ENCODE peak calls at places on chromosomes 13 and 19, in eight cellular contexts. S, L, P, N, G, V, B and R are unnamed samples. For H3K9me3, the result is how much of the 10 kb centered on the place peaks cover.

GRCh38 chr19:1169921-1170885 is 3.9 kb downstream of the SBNO2 start:
- DNase-seq in N (peak), G (peak), S (peak), P (peak), V (no peak), B (no peak), L (no peak), R (peak)

GRCh38 chr19:29671393-29672076 is 6.3 kb downstream of the PLEKHF1 start:
- DNase-seq in P (peak), G (no peak), B (no peak), S (peak), V (no peak), L (no peak), N (peak), R (peak)

GRCh38 chr13:113650275-113650674 is 7.7 kb downstream of the ATP4B start:
- DNase-seq in N (peak), V (no peak), L (no peak), B (peak), S (no peak), G (no peak), P (no peak), R (no peak)

GRCh38 chr13:113653264-113654174 is 4.5 kb downstream of the ATP4B start:
- DNase-seq in G (no peak), N (peak), S (no peak), P (peak), B (peak), L (no peak), V (no peak), R (no peak)

GRCh38 chr13:105908581-105908980 is 626.9 kb downstream of the EFNB2 start:
- DNase-seq in L (no peak), N (no peak), S (no peak), G (no peak), P (no peak), V (no peak), B (no peak), R (no peak)

GRCh38 chr19:18192673-18193387 is at the start of gene MPV17L2:
- DNase-seq in V (peak), L (peak), G (peak), S (peak), N (peak), B (peak), P (peak), R (peak)

GRCh38 chr13:110001622-110002275 is 215.4 kb upstream of the IRS2 start:
- DNase-seq in P (no peak), G (peak), B (no peak), S (no peak), L (no peak), V (no peak), N (no peak), R (no peak)

GRCh38 chr19:3358919-3359849 is 7.2 kb upstream of the NFIC start:
- DNase-seq in G (peak), L (no peak), V (no peak), B (peak), S (peak), N (peak), P (peak), R (peak)

GRCh38 chr19:39372047-39372802 is 18.7 kb downstream of the PAF1 start:
- DNase-seq in G (peak), B (no peak), V (no peak), S (peak), P (peak), N (peak), L (peak), R (peak)

GRCh38 chr19:1455002-1455335 is 5.0 kb downstream of the APC2 start:
- DNase-seq in B (no peak), S (no peak), N (no peak), P (no peak), G (no peak), V (no peak), L (no peak), R (no peak)

GRCh38 chr19:16585808-16586476 is 13.7 kb upstream of the SLC35E1 start:
- DNase-seq in P (no peak), B (no peak), V (no peak), L (no peak), G (peak), S (no peak), N (no peak), R (no peak)

GRCh38 chr19:17511724-17512573 is 500 bp downstream of the PGLS start:
- DNase-seq in L (peak), P (peak), S (peak), B (peak), G (peak), V (peak), N (peak), R (peak)

GRCh38 chr19:2796659-2797266 is 11.5 kb downstream of the THOP1 start:
- DNase-seq in G (no peak), N (no peak), L (no peak), V (no peak), B (no peak), S (no peak), P (peak), R (no peak)

GRCh38 chr13:98494769-98495168 is 82.1 kb downstream of the STK24 start:
- DNase-seq in G (no peak), V (no peak), N (no peak), L (no peak), P (no peak), S (no peak), B (no peak), R (no peak)

GRCh38 chr13:45086484-45086883 is 33.8 kb upstream of the GTF2F2 start:
- DNase-seq in B (no peak), S (no peak), V (no peak), G (peak), L (no peak), P (no peak), N (no peak), R (no peak)

GRCh38 chr13:26983533-26984315 is 187.9 kb downstream of the USP12 start:
- DNase-seq in P (no peak), G (no peak), B (no peak), S (no peak), N (no peak), V (no peak), L (no peak), R (no peak)

GRCh38 chr19:14404322-14404721 is 14.8 kb downstream of the DDX39A start:
- DNase-seq in B (no peak), N (no peak), L (no peak), G (no peak), V (no peak), S (no peak), P (no peak), R (no peak)

GRCh38 chr19:43148233-43148632 is 38.1 kb downstream of the PSG5 start:
- DNase-seq in L (no peak), S (peak), P (no peak), V (no peak), G (peak), B (no peak), N (no peak), R (no peak)

GRCh38 chr13:98324105-98324504 is 147.0 kb upstream of the RNF113B start:
- DNase-seq in L (no peak), S (peak), B (no peak), G (no peak), P (no peak), V (no peak), N (no peak), R (no peak)

GRCh38 chr13:31909889-31910551 is 121.6 kb upstream of the FRY start:
- DNase-seq in V (no peak), L (no peak), P (peak), N (peak), G (peak), B (peak), S (peak), R (peak)

GRCh38 chr13:42545842-42546241 is 28.1 kb upstream of the TNFSF11 start:
- DNase-seq in V (no peak), P (no peak), G (no peak), S (no peak), B (no peak), N (no peak), L (no peak), R (no peak)

GRCh38 chr13:20387441-20387971 is 138.2 kb downstream of the CRYL1 start:
- DNase-seq in B (no peak), S (no peak), P (no peak), L (no peak), V (no peak), G (peak), N (no peak), R (no peak)

GRCh38 chr19:46533085-46534081 is 37.7 kb upstream of the PNMA8B start:
- DNase-seq in S (no peak), G (no peak), V (no peak), N (no peak), P (no peak), L (no peak), B (no peak), R (no peak)

GRCh38 chr13:106375085-106375484 is 160.4 kb downstream of the EFNB2 start:
- DNase-seq in L (no peak), S (no peak), G (no peak), V (no peak), P (no peak), N (no peak), B (no peak), R (no peak)

GRCh38 chr13:44306401-44307192 is 67.0 kb upstream of the SERP2 start:
- DNase-seq in N (peak), B (peak), P (peak), V (peak), S (peak), G (peak), L (peak), R (peak)

GRCh38 chr19:16229322-16229641 is 31.6 kb downstream of the AP1M1 start:
- DNase-seq in L (no peak), S (no peak), V (no peak), P (no peak), N (no peak), G (no peak), B (no peak), R (no peak)

GRCh38 chr19:1002600-1002999 is 2.4 kb downstream of the GRIN3B start:
- DNase-seq in S (no peak), G (no peak), L (no peak), V (no peak), P (no peak), B (no peak), N (no peak), R (no peak)

GRCh38 chr13:50244913-50245574 is 229.8 kb downstream of the KCNRG start:
- DNase-seq in P (no peak), G (peak), L (no peak), B (no peak), S (no peak), V (no peak), N (no peak), R (peak)

GRCh38 chr13:28059214-28059613 is 41.2 kb downstream of the FLT3 start:
- DNase-seq in V (peak), G (peak), B (peak), S (no peak), P (no peak), N (no peak), L (no peak), R (peak)

GRCh38 chr19:39409207-39409885 is 2.7 kb downstream of the ZFP36 start:
- DNase-seq in N (peak), P (peak), S (peak), G (peak), V (peak), B (peak), L (peak), R (no peak)

GRCh38 chr19:20070691-20071090 is 7.1 kb upstream of the ZNF90 start:
- DNase-seq in N (no peak), B (no peak), P (no peak), L (no peak), G (no peak), S (no peak), V (no peak), R (no peak)

GRCh38 chr19:20067898-20068297 is 9.9 kb upstream of the ZNF90 start:
- DNase-seq in P (no peak), S (no peak), B (no peak), G (no peak), V (no peak), L (no peak), N (no peak), R (no peak)

GRCh38 chr19:20066861-20067260 is 10.9 kb upstream of the ZNF90 start:
- DNase-seq in L (no peak), P (no peak), N (no peak), B (no peak), V (no peak), S (no peak), G (no peak), R (no peak)
- H3K9me3 ChIP-seq in L (under half), P (under half), N (under half), B (under half), V (under half), S (under half), G (under half), R (under half)

GRCh38 chr19:13002389-13002898 is 7.2 kb downstream of the NFIX start:
- DNase-seq in V (no peak), B (no peak), S (peak), G (no peak), N (no peak), L (no peak), P (peak), R (no peak)
- TF ChIP-seq CTCF in V (no peak), B (no peak), S (no peak), G (no peak), N (no peak), L (peak), P (peak), R (no peak)

GRCh38 chr19:12137541-12137940 is 2.6 kb downstream of the ZNF20 start:
- DNase-seq in N (no peak), G (no peak), S (no peak), V (peak), L (no peak), B (peak), P (no peak), R (no peak)

DNA sequence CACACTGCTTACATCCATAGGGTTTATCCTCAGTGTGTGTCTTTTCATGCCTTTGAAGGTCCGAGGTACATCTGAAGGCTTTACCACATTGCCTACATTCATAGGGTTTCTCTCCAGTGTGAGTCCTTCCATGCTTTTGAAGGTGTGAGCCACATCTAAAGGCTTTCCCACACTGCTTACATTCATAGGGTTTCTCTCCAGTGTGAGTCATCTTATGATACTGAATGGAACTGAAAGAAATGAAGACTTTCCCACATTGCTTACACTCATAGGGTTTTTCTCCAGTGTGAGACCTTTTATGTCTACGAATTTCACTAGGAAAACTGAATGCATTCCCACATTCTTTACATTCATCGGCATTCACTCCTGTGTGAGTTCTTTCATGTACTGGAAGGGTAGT is 7.1 kb downstream of the ZNF20 start:
- DNase-seq in P (no peak), N (no peak), V (no peak), L (no peak), B (no peak), S (no peak), G (no peak), R (no peak)
- H3K9me3 ChIP-seq in P (under half), N (under half), V (under half), L (half or more), B (under half), S (under half), G (half or more), R (under half)

GRCh38 chr13:29110003-29110402 is 289.9 kb downstream of the MTUS2 start:
- DNase-seq in L (no peak), V (no peak), B (no peak), N (no peak), P (no peak), S (no peak), G (no peak), R (no peak)

GRCh38 chr13:29103036-29103800 is 283.1 kb downstream of the MTUS2 start:
- DNase-seq in B (no peak), V (no peak), G (no peak), P (no peak), S (no peak), L (no peak), N (no peak), R (no peak)

GRCh38 chr13:29106651-29107050 is 286.5 kb downstream of the MTUS2 start:
- DNase-seq in G (no peak), L (no peak), N (no peak), B (no peak), V (no peak), S (no peak), P (no peak), R (no peak)

GRCh38 chr13:29104461-29104860 is 284.3 kb downstream of the MTUS2 start:
- DNase-seq in L (no peak), V (no peak), N (no peak), B (no peak), P (no peak), S (no peak), G (no peak), R (no peak)

GRCh38 chr13:29105779-29106178 is 285.6 kb downstream of the MTUS2 start:
- DNase-seq in G (no peak), P (no peak), V (peak), L (no peak), B (no peak), S (no peak), N (no peak), R (no peak)
- TF ChIP-seq CTCF in G (no peak), P (no peak), V (peak), L (no peak), B (peak), S (no peak), N (no peak), R (no peak)

GRCh38 chr19:12546068-12546467 is 5.2 kb downstream of the ZNF564 start:
- DNase-seq in P (no peak), V (no peak), G (no peak), S (no peak), L (no peak), B (no peak), N (no peak), R (no peak)
- H3K9me3 ChIP-seq in P (under half), V (under half), G (under half), S (under half), L (under half), B (under half), N (under half), R (under half)

DNA sequence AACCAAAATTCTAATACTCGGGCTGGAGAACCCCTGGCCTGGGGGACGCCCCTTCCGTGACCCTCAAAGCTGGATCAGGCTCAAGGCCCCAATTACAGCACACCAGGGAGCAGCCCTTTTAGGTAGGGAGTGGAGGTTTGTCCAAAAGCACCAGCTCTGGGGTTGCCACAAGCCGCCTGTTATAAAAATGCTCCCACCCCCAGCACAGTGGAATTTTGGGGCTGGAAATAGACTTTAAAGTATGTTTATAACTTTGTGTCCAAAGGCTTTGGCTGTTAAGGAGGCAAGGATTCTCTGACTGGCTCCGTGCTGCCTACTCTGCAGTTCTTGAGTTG is 564 bp upstream of the GMIP start:
- DNase-seq in G (no peak), P (no peak), B (no peak), S (no peak), V (no peak), L (no peak), N (no peak), R (no peak)
- TF ChIP-seq CTCF in G (no peak), P (no peak), B (no peak), S (no peak), V (peak), L (no peak), N (no peak), R (no peak)

DNA sequence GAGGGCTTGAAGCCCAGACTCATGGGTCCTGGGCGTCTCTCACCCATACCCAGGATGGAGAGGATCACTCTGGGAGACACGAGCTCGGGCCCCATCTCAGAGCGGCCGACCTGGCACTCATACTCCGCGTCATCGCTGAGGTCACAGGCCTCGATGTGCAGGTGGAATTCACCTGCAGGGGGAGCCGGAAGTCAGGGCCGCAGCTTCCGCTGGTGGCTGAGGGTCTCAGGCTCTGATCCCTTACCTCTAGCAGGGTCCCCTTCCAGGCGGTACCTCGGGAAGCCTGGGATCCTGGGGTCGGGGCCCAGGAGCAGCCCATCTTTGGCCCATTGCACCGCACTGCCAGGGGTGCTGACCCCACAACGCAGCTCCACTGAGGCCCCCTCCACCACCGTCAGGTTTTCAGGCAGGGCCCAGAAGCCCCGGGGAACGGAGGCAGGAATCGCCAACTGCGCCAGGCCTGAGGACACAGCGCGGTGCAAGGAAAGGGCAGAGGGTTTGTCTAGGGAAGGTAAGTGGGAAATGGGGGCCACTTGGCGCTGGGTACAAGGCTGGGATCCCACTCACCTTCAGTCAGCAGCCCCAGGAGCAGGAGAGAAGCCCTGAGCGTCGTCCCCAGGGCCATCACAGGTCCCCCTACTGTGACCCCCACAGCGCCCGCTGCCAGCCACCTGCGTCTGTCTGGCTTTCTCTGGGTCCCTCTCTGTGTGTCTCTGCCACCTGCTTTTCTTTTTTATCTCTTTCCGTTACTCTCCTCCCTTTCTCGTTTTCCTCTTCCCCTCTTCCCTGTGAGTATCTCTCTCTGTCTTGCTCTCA is 883 bp downstream of the NPHS1 start:
- DNase-seq in G (no peak), L (no peak), N (no peak), V (peak), P (no peak), B (peak), S (no peak), R (no peak)
- H3K9me3 ChIP-seq in G (under half), L (under half), N (under half), V (under half), P (under half), B (under half), S (under half), R (under half)

GRCh38 chr19:49340069-49340864 is 5.1 kb downstream of the CD37 start:
- DNase-seq in S (peak), L (no peak), B (peak), N (peak), G (no peak), P (peak), V (peak), R (peak)

GRCh38 chr19:49338023-49338677 is 2.9 kb downstream of the CD37 start:
- DNase-seq in P (no peak), B (no peak), S (no peak), N (no peak), V (peak), L (no peak), G (no peak), R (peak)

GRCh38 chr19:49339364-49340068 is 4.3 kb downstream of the CD37 start:
- DNase-seq in L (peak), V (peak), P (peak), N (peak), G (peak), B (no peak), S (peak), R (peak)

GRCh38 chr19:49337267-49338022 is 2.2 kb downstream of the CD37 start:
- DNase-seq in N (no peak), G (no peak), L (no peak), P (no peak), V (peak), B (no peak), S (no peak), R (no peak)

DNA sequence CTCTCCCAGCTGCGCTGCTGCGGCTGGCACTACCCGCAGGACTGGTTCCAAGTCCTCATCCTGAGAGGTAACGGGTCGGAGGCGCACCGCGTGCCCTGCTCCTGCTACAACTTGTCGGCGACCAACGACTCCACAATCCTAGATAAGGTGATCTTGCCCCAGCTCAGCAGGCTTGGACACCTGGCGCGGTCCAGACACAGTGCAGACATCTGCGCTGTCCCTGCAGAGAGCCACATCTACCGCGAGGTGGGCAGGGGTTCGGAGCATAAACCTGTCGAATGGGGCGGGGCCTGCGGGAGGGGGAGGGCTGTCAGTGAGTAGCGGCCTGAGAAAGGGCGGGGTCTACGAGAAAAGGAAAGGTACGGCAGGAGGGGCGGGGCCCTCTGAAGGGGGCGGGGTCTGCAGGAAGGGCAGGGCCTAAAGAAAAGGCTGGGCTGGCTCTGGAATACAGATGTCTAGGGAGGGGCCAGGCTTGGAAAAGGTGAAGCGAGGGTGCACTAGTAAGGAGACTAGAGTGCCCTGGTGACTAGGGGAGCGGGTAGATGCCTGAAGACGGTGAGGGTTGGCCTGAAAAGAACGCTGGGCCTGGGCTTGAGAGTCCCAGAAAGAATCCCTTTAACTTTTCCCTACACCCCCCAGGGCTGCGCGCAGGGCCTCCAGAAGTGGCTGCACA is 3.6 kb downstream of the CD37 start:
- DNase-seq in G (no peak), N (peak), L (no peak), S (peak), V (peak), P (peak), B (peak), R (peak)
- TF ChIP-seq CTCF in G (no peak), N (no peak), L (no peak), S (no peak), V (peak), P (no peak), B (no peak), R (no peak)